ENCODE peak calls at places on chromosomes 13 and 19, in eight cellular contexts. W is stimulated activated CD4-positive, alpha-beta T cell treated with anti-CD3 and anti-CD28 coated beads, Interleukin-4, amount 100 ng/mL, for 24 hours; F is activated CD8-positive, alpha-beta T cell treated with anti-CD3 and anti-CD28 coated beads for 36 hours; N is NCI-H1048; I is T-helper 17 cell; L is astrocyte; J is heart right ventricle; G is stimulated activated naive CD8-positive, alpha-beta T cell treated with anti-CD3 and anti-CD28 coated beads, Interleukin-15, Interleukin-2, amounts not matched to agents 100 U/mL and 50 U/mL, for 24 hours. E is an unnamed sample.

GRCh38 chr13:30718661-30719520 is 16.5 kb upstream of the ALOX5AP start:
- DNase-seq in W (no peak), F (no peak), N (no peak), I (no peak), L (peak; percentile 94), J (no peak), G (no peak), E (no peak)

GRCh38 chr13:32594339-32594738 is 8.1 kb downstream of the PDS5B start:
- DNase-seq in W (no peak), F (no peak), N (no peak), I (no peak), L (peak; percentile 22), J (no peak), G (no peak), E (no peak)

GRCh38 chr19:50607874-50608785 is 31.6 kb downstream of the SYT3 start:
- DNase-seq in W (peak; percentile 77), F (peak; percentile 92), N (no peak), I (peak; percentile 25), L (peak; percentile 4), J (peak; percentile 72), G (peak; percentile 91), E (no peak)

GRCh38 chr19:41882568-41883462 is at the start of gene ARHGEF1:
- DNase-seq in W (peak; percentile 57), F (peak; percentile 60), N (no peak), I (peak; percentile 60), L (no peak), J (peak; percentile 79), G (peak; percentile 74), E (no peak)

GRCh38 chr13:44770951-44771350 is 194.8 kb upstream of the TSC22D1 start:
- DNase-seq in W (no peak), F (no peak), N (no peak), I (no peak), L (no peak), J (no peak), G (no peak), E (no peak)

GRCh38 chr19:12953456-12954149 is 3.4 kb downstream of the GADD45GIP1 start:
- DNase-seq in W (no peak), F (peak; percentile 43), N (no peak), I (no peak), L (no peak), J (no peak), G (no peak), E (no peak)

GRCh38 chr13:52353116-52353718 is 52.8 kb downstream of the THSD1 start:
- DNase-seq in W (no peak), F (no peak), N (no peak), I (no peak), L (peak; percentile 75), J (no peak), G (no peak), E (no peak)

GRCh38 chr13:77267362-77267761 is 59.5 kb downstream of the MYCBP2 start:
- DNase-seq in W (no peak), F (no peak), N (no peak), I (no peak), L (no peak), J (no peak), G (no peak), E (no peak)

GRCh38 chr19:40721936-40722661 is 5.2 kb downstream of the ITPKC start:
- DNase-seq in W (no peak), F (no peak), N (no peak), I (no peak), L (peak; percentile 29), J (no peak), G (no peak), E (peak; percentile 46)

GRCh38 chr13:73385848-73386247 is 327.0 kb downstream of the KLF5 start:
- DNase-seq in W (no peak), F (no peak), N (no peak), I (no peak), L (no peak), J (no peak), G (no peak), E (no peak)

GRCh38 chr13:102470283-102470920 is 68.6 kb upstream of the FGF14 start:
- DNase-seq in W (no peak), F (no peak), N (no peak), I (no peak), L (no peak), J (no peak), G (no peak), E (no peak)

GRCh38 chr19:44785993-44786392 is 8.3 kb downstream of the CBLC start:
- DNase-seq in W (no peak), F (no peak), N (no peak), I (no peak), L (no peak), J (no peak), G (no peak), E (no peak)